ENCODE peak calls at places on chromosomes 11 and 22, in five cellular contexts. P, O, V, F and J are unnamed samples.

GRCh38 chr11:114440121-114440860 is 1.0 kb downstream of the REXO2 start:
- DNase-seq in V (no peak), P (no peak), O (no peak), F (no peak), J (no peak)

GRCh38 chr11:69479591-69480271 is 1.7 kb upstream of the LINC01488 start:
- DNase-seq in V (peak; percentile 82), P (peak; percentile 67), O (no peak), F (no peak), J (peak; percentile 35)

GRCh38 chr11:134252539-134253188 is 488 bp downstream of the THYN1 start:
- DNase-seq in V (no peak), O (no peak), F (no peak), P (no peak), J (no peak)

GRCh38 chr11:87180743-87181142 is 143.0 kb downstream of the TMEM135 start:
- DNase-seq in O (peak; percentile 30), P (no peak), V (no peak), F (no peak), J (no peak)

GRCh38 chr11:109998921-109999320 is 94.3 kb upstream of the ZC3H12C start:
- DNase-seq in O (no peak), V (no peak), P (no peak), F (no peak), J (no peak)

GRCh38 chr11:17267576-17267975 is 9.0 kb upstream of the NUCB2 start:
- DNase-seq in O (peak; percentile 40), P (no peak), F (no peak), V (no peak), J (no peak)

GRCh38 chr11:70744396-70745185 is 346.3 kb downstream of the CTTN start:
- DNase-seq in F (no peak), V (no peak), O (no peak), P (no peak), J (no peak)

GRCh38 chr11:63682045-63682915 is 980 bp downstream of the RTN3 start:
- DNase-seq in V (no peak), O (peak; percentile 59), P (no peak), F (no peak), J (peak; percentile 30)

DNA sequence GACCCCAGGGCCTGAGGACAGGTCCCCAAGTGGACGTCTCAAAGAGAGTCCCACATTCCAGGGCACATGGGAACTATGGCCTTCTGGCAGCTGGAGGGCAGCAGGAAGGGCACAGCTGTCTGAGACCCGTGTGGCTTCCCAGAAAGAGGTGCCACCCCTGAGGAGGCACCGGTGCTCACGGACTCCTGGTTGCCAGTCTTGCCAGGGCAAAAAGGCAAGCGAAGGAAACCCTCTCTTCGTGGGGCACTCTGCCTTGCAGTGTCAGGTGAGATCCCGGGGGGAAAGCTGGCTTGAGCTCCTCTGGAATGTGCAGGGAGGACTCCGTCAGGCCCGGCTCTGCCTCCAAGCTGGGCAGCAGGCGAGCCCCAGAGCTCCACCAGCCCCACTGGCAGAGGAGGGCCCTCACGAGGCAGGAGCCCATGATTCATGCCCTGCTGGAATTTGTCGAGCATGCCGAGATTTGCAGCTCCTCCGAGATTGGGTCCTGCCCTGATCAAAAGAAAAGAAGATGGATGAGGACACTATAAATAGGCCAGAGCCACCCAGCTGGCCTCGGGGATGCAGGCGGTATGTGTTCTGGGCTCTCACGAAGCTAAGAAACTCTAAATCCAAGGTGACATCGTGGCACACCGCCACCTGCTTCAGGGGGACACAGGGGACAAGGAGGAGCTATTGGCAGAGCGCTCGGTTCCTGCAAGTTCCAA is 9.9 kb upstream of the CELSR1 start:
- DNase-seq in O (peak; percentile 24), V (no peak), P (no peak), F (no peak), J (no peak)
- TF ChIP-seq POLR2A in O (no peak), V (no peak), P (no peak), F (no peak), J (no peak)

DNA sequence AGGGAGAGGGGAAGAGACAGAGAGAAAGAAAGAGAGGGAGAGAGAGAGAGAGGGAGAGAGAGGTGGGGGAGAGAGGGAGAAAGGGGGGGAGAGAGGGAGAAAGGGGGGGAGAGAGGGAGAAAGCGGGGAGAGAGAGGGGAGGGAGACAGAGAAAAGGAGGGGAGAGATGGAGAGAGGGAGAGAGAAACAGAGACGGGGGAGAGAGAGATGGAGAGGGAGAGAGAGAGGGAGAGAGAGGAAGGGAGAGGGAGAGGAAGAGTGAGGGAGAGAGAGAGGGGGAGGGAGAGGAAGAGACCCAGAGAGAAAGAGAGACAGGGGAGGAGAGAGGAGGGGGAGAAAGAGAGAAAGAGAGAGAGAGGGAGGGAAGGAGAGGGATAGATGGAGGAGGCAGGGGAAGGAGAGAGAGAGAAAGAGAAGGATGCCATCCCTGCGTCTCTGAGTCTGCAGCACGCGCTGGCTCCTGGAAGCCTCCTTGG is 429.2 kb downstream of the TBC1D22A start:
- DNase-seq in P (no peak), V (no peak), F (no peak), O (no peak), J (no peak)
- H3K9me3 ChIP-seq in P (no peaks in the 10 kb centered on the region), V (no peaks in the 10 kb centered on the region), F (no peaks in the 10 kb centered on the region), O (no peaks in the 10 kb centered on the region), J (no peaks in the 10 kb centered on the region)

DNA sequence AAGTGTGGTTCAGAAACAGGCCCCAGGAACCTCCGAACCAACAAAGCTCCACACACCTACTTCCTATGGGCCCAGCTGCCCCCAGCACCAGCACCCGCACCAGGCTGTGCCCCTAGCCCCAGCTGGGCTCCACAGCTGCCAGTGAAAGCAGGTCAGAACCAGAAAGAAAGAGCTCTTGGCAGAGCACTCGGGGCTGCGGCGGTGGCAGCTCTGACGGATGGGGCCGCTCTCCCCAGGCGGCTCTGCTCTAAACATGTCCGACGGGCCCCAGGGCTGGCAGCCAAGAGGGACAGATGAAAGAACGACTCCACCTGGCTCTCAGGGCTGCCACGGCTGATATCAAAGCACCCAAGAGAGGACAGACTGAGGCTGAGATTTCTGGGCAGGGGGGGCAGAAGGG is 25.7 kb downstream of the LRFN4 start:
- DNase-seq in P (peak; percentile 74), V (no peak), F (no peak), O (no peak), J (peak; percentile 41)
- H3K4me3 ChIP-seq in P (no peak overlapping the region), V (peak overlapping the region; percentile 30), F (peak overlapping the region; percentile 25), O (no peak overlapping the region), J (no peak overlapping the region)

GRCh38 chr11:31913985-31914384 is 102.9 kb upstream of the PAX6 start:
- DNase-seq in P (no peak), V (no peak), O (no peak), F (no peak), J (no peak)

GRCh38 chr11:31912808-31913207 is 101.7 kb upstream of the PAX6 start:
- DNase-seq in P (no peak), F (no peak), O (no peak), V (no peak), J (no peak)

GRCh38 chr11:31915867-31916266 is 104.7 kb upstream of the PAX6 start:
- DNase-seq in F (no peak), P (no peak), O (no peak), V (no peak), J (no peak)

DNA sequence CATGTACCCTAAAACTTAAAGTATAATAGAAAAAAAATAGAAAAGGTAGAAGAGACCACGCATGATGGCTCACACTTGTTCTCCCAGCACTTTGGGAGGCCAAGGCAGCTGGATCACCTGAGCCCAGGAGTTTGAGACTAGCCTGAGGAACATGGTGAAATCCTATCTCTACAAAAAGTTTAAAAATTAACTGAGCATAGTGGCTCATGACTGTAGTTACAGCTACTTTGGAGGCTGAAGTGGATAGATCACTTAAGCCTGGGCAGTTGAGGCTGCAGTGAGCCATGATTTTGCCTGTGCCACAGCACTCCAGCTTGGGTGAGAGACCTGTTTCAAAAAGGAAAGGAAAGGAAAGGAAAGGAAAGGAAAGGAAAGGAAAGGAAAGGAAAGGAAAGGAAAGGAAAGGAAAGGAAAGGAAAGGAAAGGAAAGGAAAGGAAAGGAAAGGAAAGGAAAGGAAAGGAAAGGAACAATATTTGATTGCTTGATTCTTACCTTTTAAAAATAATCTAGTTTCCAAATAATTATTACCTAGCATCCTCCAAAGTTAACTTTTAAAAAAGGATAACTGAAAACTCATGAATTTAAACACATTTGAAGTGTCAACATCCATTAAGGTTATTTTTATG is 99.9 kb upstream of the PAX6 start:
- DNase-seq in F (no peak), O (no peak), V (no peak), P (no peak), J (no peak)
- TF ChIP-seq POLR2A in F (no peak), O (no peak), V (no peak), P (no peak), J (no peak)

GRCh38 chr22:48309115-48309705 is 1518.5 kb downstream of the BRD1 start:
- DNase-seq in O (no peak), F (no peak), V (no peak), P (no peak), J (no peak)

GRCh38 chr22:48313156-48313555 is 1514.5 kb downstream of the BRD1 start:
- DNase-seq in F (no peak), P (no peak), V (no peak), O (no peak), J (no peak)

GRCh38 chr22:48306785-48307570 is 1520.7 kb downstream of the BRD1 start:
- DNase-seq in O (no peak), V (no peak), F (no peak), P (no peak), J (no peak)

GRCh38 chr22:48307941-48308340 is 1519.7 kb downstream of the BRD1 start:
- DNase-seq in P (no peak), O (no peak), V (no peak), F (no peak), J (no peak)

DNA sequence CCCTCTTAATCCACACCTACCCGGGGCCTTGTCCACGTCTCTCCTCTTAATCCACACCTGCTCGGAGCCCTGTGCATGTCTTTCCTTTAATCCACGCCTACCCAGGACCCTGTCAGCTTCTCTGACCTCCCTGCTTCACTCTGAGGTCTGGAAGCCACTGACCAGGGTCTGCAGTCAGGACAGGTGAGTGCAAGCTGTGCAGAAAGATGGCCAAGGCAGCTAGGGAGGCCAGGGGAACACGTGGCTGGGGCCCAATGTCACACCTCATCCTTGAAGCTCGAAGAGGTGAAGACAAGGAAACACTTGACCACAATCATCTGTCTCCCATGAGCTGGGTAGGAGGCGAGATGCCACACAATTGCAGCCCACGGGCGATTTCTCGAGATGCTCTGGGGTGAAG is 1516.9 kb downstream of the BRD1 start:
- DNase-seq in P (peak; percentile 33), F (no peak), V (no peak), O (no peak), J (no peak)
- H3K9me3 ChIP-seq in P (no peaks in the 10 kb centered on the region), F (peaks cover 7% of the 10 kb centered on the region), V (peaks cover 6% of the 10 kb centered on the region), O (peaks cover 14% of the 10 kb centered on the region), J (no peaks in the 10 kb centered on the region)